ENCODE peak calls at places on chromosomes 4 and X, in seven cellular contexts. B is HCT116, N is GM12878, W is K562, G is SK-N-SH, O is HepG2, I is H1. K is an unnamed sample.

GRCh38 chrX:10477525-10477924 is 142.9 kb downstream of the MID1 start:
- DNase-seq in N (no peak), O (peak), G (no peak), I (no peak), B (no peak), W (no peak), K (no peak)

GRCh38 chr4:169201144-169202124 is 69.3 kb downstream of the SH3RF1 start:
- DNase-seq in W (no peak), B (no peak), G (no peak), O (no peak), N (no peak), I (no peak), K (no peak)

GRCh38 chr4:153520871-153521329 is 54.7 kb downstream of the TMEM131L start:
- DNase-seq in W (no peak), G (no peak), I (no peak), O (no peak), N (peak), B (no peak), K (no peak)

GRCh38 chr4:183532823-183533222 is 28.0 kb downstream of the ING2 start:
- DNase-seq in B (no peak), I (no peak), G (no peak), W (no peak), O (no peak), N (no peak), K (no peak)

GRCh38 chrX:153926863-153927685 is 1.0 kb upstream of the ARHGAP4 start:
- DNase-seq in B (no peak), G (peak), O (peak), I (no peak), N (peak), W (peak), K (no peak)

GRCh38 chrX:31397119-31397518 is 325.3 kb upstream of the FTHL17 start:
- DNase-seq in I (no peak), W (no peak), G (no peak), O (no peak), B (no peak), N (no peak), K (no peak)

GRCh38 chr4:155207534-155208257 is 740 bp upstream of the NPY2R start:
- DNase-seq in N (no peak), G (peak), W (no peak), I (peak), B (no peak), O (no peak), K (peak)

GRCh38 chrX:140040397-140040796 is 75.1 kb upstream of the CXorf66 start:
- DNase-seq in O (no peak), B (no peak), I (no peak), W (no peak), N (no peak), G (no peak), K (no peak)

GRCh38 chrX:129759576-129760061 is 20.1 kb upstream of the SASH3 start:
- DNase-seq in N (no peak), W (no peak), B (no peak), O (no peak), I (no peak), G (no peak), K (no peak)

GRCh38 chrX:56429581-56429980 is 133.8 kb upstream of the UBQLN2 start:
- DNase-seq in W (no peak), B (no peak), G (no peak), N (no peak), I (peak), O (no peak), K (peak)

GRCh38 chrX:25597561-25597960 is 540.6 kb upstream of the MAGEB18 start:
- DNase-seq in N (no peak), I (no peak), W (no peak), B (no peak), O (no peak), G (no peak), K (no peak)

GRCh38 chrX:66074920-66075879 is 35.3 kb upstream of the VSIG4 start:
- DNase-seq in B (no peak), I (no peak), G (no peak), W (no peak), O (no peak), N (peak), K (no peak)

GRCh38 chr4:53596901-53597300 is 5.6 kb upstream of the LNX1 start:
- DNase-seq in B (no peak), N (no peak), W (no peak), G (no peak), I (no peak), O (no peak), K (no peak)

GRCh38 chr4:165779950-165780670 is 92.9 kb upstream of the TLL1 start:
- DNase-seq in B (no peak), N (no peak), W (no peak), I (no peak), O (no peak), G (no peak), K (no peak)
- TF ChIP-seq JUND in B (no peak), N (no peak), W (no peak), I (no peak), O (no peak), G (no peak), K (no peak)

DNA sequence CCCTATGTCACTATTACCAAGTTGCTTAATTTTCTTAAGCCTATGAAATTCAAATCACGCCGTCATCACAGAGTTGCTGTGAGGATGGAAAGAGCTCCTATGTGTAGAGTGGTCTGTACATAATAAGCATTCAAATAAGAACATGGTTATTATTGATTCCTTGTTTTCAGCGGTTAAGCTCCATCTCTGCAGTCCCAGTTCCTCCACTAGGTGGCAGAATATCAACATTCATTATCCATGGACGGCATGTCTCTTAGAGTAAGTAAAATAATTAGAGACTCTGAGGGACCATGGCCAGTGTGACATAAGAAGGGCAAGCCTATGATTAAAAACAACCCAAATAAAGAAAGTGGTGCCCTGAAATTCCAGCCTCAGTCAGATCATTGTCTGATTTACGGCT is 132.5 kb upstream of the NHS start:
- DNase-seq in O (peak), G (peak), N (no peak), I (peak), W (peak), B (peak), K (peak)
- TF ChIP-seq JUND in O (no peak), G (no peak), N (no peak), I (no peak), W (no peak), B (no peak), K (no peak)

DNA sequence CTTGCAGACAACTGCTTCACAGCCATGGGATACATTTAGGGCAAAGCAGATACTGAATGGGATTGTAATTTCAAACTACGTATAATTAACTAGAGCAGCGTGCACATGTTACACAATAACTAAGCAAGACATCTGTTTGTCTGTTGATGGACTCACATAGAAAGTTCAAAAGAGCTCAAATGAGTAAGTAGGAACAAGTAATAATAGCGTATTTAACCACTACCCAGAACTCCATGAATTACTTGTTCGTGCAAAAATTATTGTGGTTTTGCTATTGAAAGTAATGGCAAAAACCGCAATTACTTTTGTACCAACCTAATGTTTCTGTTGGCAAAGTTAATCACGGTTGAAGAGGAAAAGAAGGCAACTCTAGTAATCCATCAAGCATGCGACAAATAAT is 825.4 kb downstream of the PCDH18 start:
- DNase-seq in O (no peak), I (no peak), N (no peak), G (no peak), B (no peak), W (no peak), K (no peak)
- TF ChIP-seq JUND in O (no peak), I (no peak), N (no peak), G (no peak), B (no peak), W (no peak), K (no peak)

DNA sequence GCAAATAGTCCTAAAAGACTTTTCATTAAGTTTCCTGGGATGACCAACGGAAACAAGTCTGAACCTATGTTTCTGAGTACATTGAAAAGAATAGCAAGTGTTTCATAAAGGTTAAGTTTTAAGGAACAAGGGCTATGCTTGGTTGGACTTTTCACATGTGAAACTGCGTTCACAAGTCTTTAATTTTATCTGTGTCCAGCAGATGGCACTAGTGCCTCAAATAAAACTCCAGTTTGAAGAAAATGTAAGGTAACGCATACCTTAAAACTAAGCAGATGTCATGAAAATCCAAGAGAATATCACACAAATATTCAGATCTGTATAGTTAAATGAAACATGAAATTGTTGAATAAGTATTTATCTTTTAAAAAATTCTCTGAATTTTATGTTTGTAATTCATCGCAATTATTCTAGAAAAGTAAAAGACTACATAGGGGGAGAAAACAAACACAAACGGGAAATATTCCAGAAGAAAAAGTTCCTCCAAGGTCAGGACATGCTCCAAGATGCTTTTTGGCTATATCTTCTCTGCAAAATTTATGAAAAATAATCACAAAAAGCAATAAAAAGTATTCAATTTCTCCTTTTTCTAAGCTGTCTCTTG is 89.6 kb upstream of the MAD2L1 start:
- DNase-seq in N (peak), W (peak), G (peak), O (peak), I (no peak), B (peak), K (peak)
- TF ChIP-seq JUND in N (no peak), W (no peak), G (no peak), O (no peak), I (no peak), B (no peak), K (no peak)

GRCh38 chr4:89247951-89248350 is 59.6 kb downstream of the GPRIN3 start:
- DNase-seq in O (no peak), N (no peak), G (no peak), B (no peak), W (no peak), I (no peak), K (no peak)
- TF ChIP-seq JUND in O (no peak), N (no peak), G (no peak), B (no peak), W (no peak), I (no peak), K (no peak)

GRCh38 chrX:72054776-72055495 is 76.8 kb downstream of the RTL5 start:
- DNase-seq in W (no peak), B (no peak), I (no peak), O (no peak), G (no peak), N (no peak), K (no peak)
- TF ChIP-seq JUND in W (no peak), B (no peak), I (no peak), O (no peak), G (no peak), N (no peak), K (no peak)

GRCh38 chr4:48774760-48775398 is 5.2 kb downstream of the FRYL start:
- DNase-seq in I (no peak), N (no peak), B (no peak), O (no peak), W (no peak), G (no peak), K (no peak)
- TF ChIP-seq JUND in I (no peak), N (no peak), B (no peak), O (no peak), W (no peak), G (no peak), K (no peak)

DNA sequence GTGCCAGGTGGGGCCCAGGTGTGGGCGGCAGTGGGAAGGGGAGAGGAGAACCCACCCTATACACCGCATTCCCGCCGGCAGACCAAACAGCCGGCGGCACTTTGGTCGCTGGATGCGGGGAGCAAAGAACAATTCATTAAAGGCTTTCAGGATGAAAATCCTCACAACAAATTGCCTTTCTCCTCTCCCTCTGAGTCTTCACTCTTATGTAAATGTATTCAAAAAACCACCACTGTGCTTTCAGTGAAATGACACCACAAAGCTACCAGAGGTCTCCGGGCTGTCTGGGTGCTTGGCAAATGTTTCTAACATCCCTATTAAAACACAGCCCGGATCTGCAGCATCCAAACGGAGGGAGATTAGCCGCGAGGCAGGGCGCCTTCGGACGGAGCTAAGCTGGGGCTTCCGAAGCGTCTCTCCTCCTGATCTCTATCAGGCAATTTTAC is 171.8 kb upstream of the TBL1X start:
- DNase-seq in I (peak), N (no peak), W (no peak), O (no peak), G (peak), B (no peak), K (no peak)
- TF ChIP-seq JUND in I (no peak), N (no peak), W (no peak), O (no peak), G (no peak), B (no peak), K (no peak)

GRCh38 chr4:140049024-140049923 is 104.7 kb downstream of the MAML3 start:
- DNase-seq in N (no peak), B (no peak), I (peak), G (peak), W (no peak), O (peak), K (no peak)
- TF ChIP-seq JUND in N (no peak), B (no peak), I (no peak), G (no peak), W (no peak), O (no peak), K (no peak)

K was measured in T47D.